ENCODE peak calls at places on chromosomes 3 and 15, in seven cellular contexts. U is fibroblast of pulmonary artery, O is A549, P is A673, Y is neural crest cell, I is cardiac fibroblast, C is left ventricle myocardium inferior. W is an unnamed sample.

GRCh38 chr15:78681306-78682012 is 40.4 kb upstream of the CHRNB4 start:
- DNase-seq in U (no peak), O (no peak), P (peak), Y (no peak), I (no peak), C (no peak), W (no peak)

GRCh38 chr15:95347846-95348245 is 982.7 kb upstream of the NR2F2 start:
- DNase-seq in U (no peak), O (no peak), P (no peak), Y (no peak), I (no peak), C (no peak), W (no peak)

GRCh38 chr15:47750030-47750739 is 32.9 kb downstream of the SEMA6D start:
- DNase-seq in U (peak), O (no peak), P (peak), Y (no peak), I (peak), C (no peak), W (no peak)

GRCh38 chr3:31011383-31011782 is 116.9 kb upstream of the GADL1 start:
- DNase-seq in U (no peak), O (no peak), P (no peak), Y (no peak), I (no peak), C (no peak), W (no peak)

GRCh38 chr3:158802399-158803023 is 657 bp downstream of the MFSD1 start:
- DNase-seq in U (no peak), O (no peak), P (no peak), Y (no peak), I (no peak), C (no peak), W (no peak)

GRCh38 chr3:14379842-14380241 is 22.6 kb upstream of the SLC6A6 start:
- DNase-seq in U (no peak), O (no peak), P (no peak), Y (no peak), I (no peak), C (no peak), W (no peak)

GRCh38 chr3:101802179-101802578 is 23.2 kb downstream of the NXPE3 start:
- DNase-seq in U (no peak), O (no peak), P (no peak), Y (no peak), I (no peak), C (no peak), W (no peak)

GRCh38 chr3:131762981-131763380 is 260.2 kb upstream of the MRPL3 start:
- DNase-seq in U (no peak), O (no peak), P (peak), Y (no peak), I (no peak), C (no peak), W (no peak)

GRCh38 chr3:188631291-188632010 is 477.5 kb downstream of the LPP start:
- DNase-seq in U (peak), O (no peak), P (peak), Y (no peak), I (peak), C (no peak), W (no peak)

GRCh38 chr3:14805946-14806537 is 12.7 kb upstream of the FGD5 start:
- DNase-seq in U (no peak), O (no peak), P (no peak), Y (no peak), I (no peak), C (no peak), W (no peak)

GRCh38 chr3:98223907-98224672 is 40.0 kb upstream of the OR5H6 start:
- DNase-seq in U (no peak), O (no peak), P (no peak), Y (no peak), I (no peak), C (no peak), W (no peak)

GRCh38 chr3:107992976-107993684 is 97.7 kb downstream of the CD47 start:
- DNase-seq in U (peak), O (no peak), P (peak), Y (no peak), I (peak), C (no peak), W (no peak)

GRCh38 chr3:46895204-46895660 is 17.7 kb downstream of the PTH1R start:
- DNase-seq in U (peak), O (peak), P (peak), Y (peak), I (peak), C (peak), W (peak)

GRCh38 chr3:135513106-135514063 is 452.1 kb upstream of the PPP2R3A start:
- DNase-seq in U (peak), O (no peak), P (peak), Y (no peak), I (peak), C (no peak), W (no peak)

GRCh38 chr3:176554264-176554663 is 643.0 kb downstream of the TBL1XR1 start:
- DNase-seq in U (no peak), O (no peak), P (no peak), Y (no peak), I (no peak), C (no peak), W (no peak)

GRCh38 chr3:56254835-56255234 is 213.4 kb downstream of the ERC2 start:
- DNase-seq in U (no peak), O (peak), P (no peak), Y (no peak), I (no peak), C (no peak), W (no peak)

GRCh38 chr3:29757054-29757777 is 476.3 kb downstream of the RBMS3 start:
- DNase-seq in U (peak), O (no peak), P (no peak), Y (no peak), I (peak), C (no peak), W (no peak)

GRCh38 chr3:142910280-142910679 is 21.4 kb upstream of the PCOLCE2 start:
- DNase-seq in U (no peak), O (no peak), P (no peak), Y (no peak), I (no peak), C (no peak), W (no peak)

GRCh38 chr15:75669191-75669878 is 21.6 kb downstream of the SNX33 start:
- DNase-seq in U (peak), O (no peak), P (no peak), Y (no peak), I (no peak), C (no peak), W (no peak)

GRCh38 chr3:11757441-11757875 is 89.2 kb downstream of the TAMM41 start:
- DNase-seq in U (peak), O (no peak), P (peak), Y (no peak), I (peak), C (no peak), W (no peak)

GRCh38 chr3:156860873-156861272 is 34.7 kb downstream of the LEKR1 start:
- DNase-seq in U (no peak), O (no peak), P (no peak), Y (no peak), I (no peak), C (no peak), W (no peak)

GRCh38 chr3:30720586-30721313 is 114.3 kb downstream of the TGFBR2 start:
- DNase-seq in U (peak), O (peak), P (no peak), Y (no peak), I (no peak), C (no peak), W (no peak)

GRCh38 chr3:187027531-187027936 is 97.2 kb downstream of the ST6GAL1 start:
- DNase-seq in U (no peak), O (no peak), P (no peak), Y (no peak), I (no peak), C (no peak), W (no peak)

GRCh38 chr3:98784666-98785600 is 21.8 kb downstream of the ST3GAL6 start:
- DNase-seq in U (peak), O (no peak), P (no peak), Y (no peak), I (peak), C (no peak), W (no peak)

GRCh38 chr15:60731583-60732130 is 252.7 kb upstream of the ICE2 start:
- DNase-seq in U (no peak), O (no peak), P (no peak), Y (no peak), I (no peak), C (no peak), W (no peak)

GRCh38 chr15:74406992-74407705 is 26.6 kb downstream of the SEMA7A start:
- DNase-seq in U (peak), O (peak), P (peak), Y (peak), I (peak), C (no peak), W (no peak)

GRCh38 chr3:127069814-127070440 is 87.0 kb downstream of the PLXNA1 start:
- DNase-seq in U (no peak), O (no peak), P (no peak), Y (no peak), I (no peak), C (no peak), W (no peak)

GRCh38 chr3:97579365-97579764 is 185.2 kb upstream of the ARL6 start:
- DNase-seq in U (no peak), O (no peak), P (no peak), Y (no peak), I (no peak), C (no peak), W (no peak)

GRCh38 chr3:88985491-88985890 is 121.9 kb upstream of the EPHA3 start:
- DNase-seq in U (no peak), O (no peak), P (no peak), Y (no peak), I (no peak), C (no peak), W (no peak)

GRCh38 chr15:74131618-74132191 is 1.3 kb downstream of the ISLR2 start:
- DNase-seq in U (no peak), O (no peak), P (no peak), Y (no peak), I (no peak), C (no peak), W (no peak)

GRCh38 chr3:157094751-157095480 is 65.0 kb downstream of the CCNL1 start:
- DNase-seq in U (no peak), O (no peak), P (no peak), Y (no peak), I (no peak), C (no peak), W (no peak)

GRCh38 chr3:196712514-196713413 is 587 bp downstream of the PIGX start:
- DNase-seq in U (peak), O (peak), P (no peak), Y (no peak), I (peak), C (peak), W (no peak)

GRCh38 chr15:58056015-58056414 is 9.5 kb downstream of the ALDH1A2 start:
- DNase-seq in U (no peak), O (peak), P (no peak), Y (no peak), I (no peak), C (no peak), W (no peak)
- TF ChIP-seq CTCF in U (peak), O (no peak), P (peak), Y (peak), I (peak), C (peak), W (no peak)

DNA sequence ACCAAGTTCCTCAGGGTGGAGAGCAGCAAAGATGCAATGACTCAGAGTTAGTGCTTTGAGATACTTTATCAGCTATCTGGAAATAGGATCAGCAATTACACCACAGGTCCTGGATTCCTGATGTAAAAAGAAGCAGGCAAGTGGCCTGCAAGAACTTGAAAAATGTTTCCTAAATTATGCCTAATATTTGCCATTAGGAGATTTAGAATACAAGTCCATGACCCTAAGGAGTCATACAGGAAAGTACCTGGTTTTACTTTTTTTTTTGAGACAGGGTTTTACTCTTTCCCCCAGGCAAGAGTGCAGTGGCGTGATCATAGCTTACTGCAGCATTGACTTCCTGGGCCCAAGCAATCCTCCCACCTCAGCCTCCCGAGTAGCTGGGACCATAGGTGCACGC is 78.8 kb upstream of the CRBN start:
- DNase-seq in U (no peak), O (no peak), P (no peak), Y (no peak), I (no peak), C (no peak), W (no peak)
- TF ChIP-seq CTCF in U (no peak), O (no peak), P (no peak), Y (no peak), I (no peak), C (no peak), W (no peak)

GRCh38 chr15:85770014-85770721 is 24.6 kb downstream of the KLHL25 start:
- DNase-seq in U (no peak), O (no peak), P (no peak), Y (no peak), I (no peak), C (no peak), W (no peak)

GRCh38 chr15:85766007-85766831 is 28.5 kb downstream of the KLHL25 start:
- DNase-seq in U (no peak), O (no peak), P (no peak), Y (no peak), I (no peak), C (no peak), W (no peak)

GRCh38 chr15:85769182-85769900 is 25.4 kb downstream of the KLHL25 start:
- DNase-seq in U (no peak), O (no peak), P (no peak), Y (no peak), I (no peak), C (no peak), W (no peak)

GRCh38 chr15:85768595-85769168 is 26.0 kb downstream of the KLHL25 start:
- DNase-seq in U (no peak), O (no peak), P (no peak), Y (no peak), I (no peak), C (no peak), W (no peak)

DNA sequence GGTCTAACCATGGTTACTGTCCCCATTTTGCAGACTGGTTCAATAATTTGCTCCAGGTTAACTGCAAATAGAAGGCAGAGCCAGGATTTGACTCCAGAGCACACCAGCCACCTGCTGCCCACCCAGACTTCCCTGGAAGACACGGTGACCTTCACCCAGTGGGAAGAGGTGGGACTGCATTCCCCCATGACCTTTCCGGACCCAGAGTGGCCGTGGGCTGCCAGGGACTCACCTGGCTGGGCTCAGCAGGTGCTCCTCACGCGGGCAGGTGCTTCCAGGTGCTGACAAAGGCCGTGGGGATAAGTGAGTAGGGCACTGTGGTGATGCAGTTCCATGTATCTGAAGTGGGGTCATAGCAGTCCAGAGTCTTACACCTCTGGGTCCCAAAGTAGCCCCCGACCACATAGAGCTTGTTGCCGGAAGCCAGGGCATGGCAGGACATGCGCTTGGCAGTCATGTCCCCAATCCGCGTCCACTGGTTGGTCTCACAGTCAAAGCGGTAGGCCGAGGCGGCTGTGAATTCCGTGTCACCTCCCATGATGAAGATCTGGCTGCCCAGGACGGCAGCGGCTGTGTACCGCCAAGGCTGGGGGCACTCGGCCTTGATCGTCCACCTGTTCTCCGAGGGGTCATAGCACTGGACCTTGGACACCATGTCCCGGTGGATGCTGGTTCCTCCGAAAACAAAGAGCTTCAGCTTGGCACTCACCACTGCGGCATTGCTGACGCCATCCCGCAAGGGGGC is 26.8 kb downstream of the KLHL25 start:
- DNase-seq in U (no peak), O (no peak), P (no peak), Y (no peak), I (no peak), C (no peak), W (no peak)
- TF ChIP-seq CTCF in U (no peak), O (no peak), P (no peak), Y (no peak), I (no peak), C (no peak), W (no peak)

GRCh38 chr15:70246623-70247200 is 149.0 kb upstream of the TLE3 start:
- DNase-seq in U (no peak), O (no peak), P (no peak), Y (no peak), I (no peak), C (no peak), W (no peak)

GRCh38 chr15:70247281-70247680 is 149.6 kb upstream of the TLE3 start:
- DNase-seq in U (no peak), O (no peak), P (no peak), Y (no peak), I (no peak), C (no peak), W (no peak)

GRCh38 chr15:70244978-70245542 is 147.3 kb upstream of the TLE3 start:
- DNase-seq in U (no peak), O (no peak), P (no peak), Y (no peak), I (no peak), C (no peak), W (no peak)

GRCh38 chr15:70243686-70244540 is 146.2 kb upstream of the TLE3 start:
- DNase-seq in U (no peak), O (no peak), P (no peak), Y (no peak), I (no peak), C (no peak), W (no peak)

DNA sequence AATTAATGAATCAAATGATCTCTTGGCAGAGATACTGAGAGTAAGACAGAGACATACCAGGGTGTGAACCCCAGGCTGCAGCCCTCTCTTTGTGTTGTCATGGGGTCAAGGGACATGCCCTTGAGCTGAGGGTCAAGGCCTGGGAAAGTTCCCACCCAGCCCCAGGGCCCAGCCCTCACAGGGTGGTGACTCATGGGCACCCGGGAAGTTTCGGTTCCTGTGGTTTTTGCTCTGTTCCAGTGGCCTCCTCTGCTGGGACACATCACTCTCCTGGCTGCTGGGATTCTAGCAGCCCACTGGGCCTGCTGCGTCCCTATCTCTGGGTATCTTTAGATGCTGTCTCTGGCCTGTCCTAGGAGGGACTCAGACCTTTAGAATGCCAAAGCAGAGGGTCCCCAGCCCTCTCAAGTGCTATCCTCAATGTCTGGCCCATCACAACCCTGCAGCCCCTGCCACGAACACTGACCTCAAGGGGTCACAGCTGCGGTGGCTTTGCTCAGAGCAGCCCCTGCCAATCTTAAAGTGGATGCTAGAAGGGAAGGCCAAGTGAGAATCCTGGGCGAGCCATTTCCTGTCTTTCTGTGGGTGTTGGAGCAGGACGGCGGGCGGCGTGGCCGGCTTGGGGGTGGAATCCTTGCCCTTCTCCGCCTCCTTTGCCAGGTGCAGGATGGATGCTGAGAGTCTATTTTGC is 148.4 kb upstream of the TLE3 start:
- DNase-seq in U (peak), O (peak), P (no peak), Y (no peak), I (peak), C (peak), W (no peak)
- TF ChIP-seq CTCF in U (no peak), O (no peak), P (no peak), Y (no peak), I (no peak), C (no peak), W (no peak)

DNA sequence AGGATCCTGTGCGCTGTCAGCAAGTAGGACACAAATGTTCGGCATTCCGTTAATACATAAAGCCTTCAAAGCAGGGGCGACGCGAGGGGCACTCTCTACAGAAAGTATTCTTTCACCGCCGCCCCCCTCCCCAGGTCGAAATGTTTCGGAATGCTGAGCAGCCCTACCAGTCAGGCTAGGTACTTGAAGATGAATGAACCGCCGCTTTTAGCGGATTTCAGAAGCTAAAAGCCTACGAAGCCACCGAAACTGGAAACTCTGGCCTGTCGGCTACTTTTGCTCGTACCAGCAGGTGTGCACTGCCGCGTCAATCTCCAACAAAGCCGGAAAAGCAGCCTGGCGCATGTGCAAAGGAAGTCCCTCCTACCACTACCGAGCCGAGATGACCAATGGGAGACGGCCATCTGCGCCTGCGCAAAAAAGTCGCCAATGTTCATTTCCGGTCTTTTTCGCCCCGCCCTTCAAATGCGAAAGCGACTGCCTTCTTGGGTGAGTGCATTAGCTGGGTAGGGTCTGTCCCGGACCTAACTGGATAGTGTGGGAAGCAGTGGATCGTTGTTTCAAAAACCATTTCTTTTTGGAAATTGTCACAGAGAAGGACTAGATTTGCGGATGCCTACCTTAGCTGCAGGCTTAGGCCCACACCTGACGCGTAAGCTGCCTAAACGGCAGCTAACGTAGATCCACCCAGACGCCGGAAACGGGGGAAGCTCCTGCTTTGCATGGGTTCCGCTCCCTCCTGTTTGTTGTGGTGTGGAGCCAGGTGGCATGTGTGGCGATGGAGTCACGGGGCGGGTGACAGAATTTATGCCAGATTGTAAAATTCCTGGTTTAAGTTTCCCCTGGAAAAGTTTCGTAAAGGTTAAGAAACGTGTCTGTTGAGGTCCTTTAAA is at the start of gene WDR5B:
- DNase-seq in U (peak), O (peak), P (peak), Y (peak), I (peak), C (peak), W (peak)
- TF ChIP-seq CTCF in U (no peak), O (no peak), P (no peak), Y (peak), I (no peak), C (peak), W (no peak)

GRCh38 chr3:70308760-70309159 is 3.7 kb downstream of the MDFIC2 start:
- DNase-seq in U (peak), O (no peak), P (peak), Y (no peak), I (peak), C (no peak), W (no peak)
- TF ChIP-seq CTCF in U (no peak), O (peak), P (peak), Y (peak), I (no peak), C (no peak), W (no peak)